ENCODE peak calls at places on chromosomes 16 and 17, in four cellular contexts. P is neural progenitor cell, B is A549, V is right atrium auricular region. O is an unnamed sample.

GRCh38 chr17:7673239-7673638 is 14.1 kb downstream of the TP53 start:
- DNase-seq in P (peak; percentile 34), B (no peak), V (no peak), O (peak; percentile 0)

GRCh38 chr16:85347213-85347591 is 234.9 kb upstream of the CIBAR2 start:
- DNase-seq in P (peak; percentile 60), B (no peak), V (no peak), O (peak; percentile 80)

GRCh38 chr16:15879255-15879804 is 9.1 kb downstream of the CEP20 start:
- DNase-seq in P (no peak), B (peak; percentile 90), V (no peak), O (no peak)

GRCh38 chr16:8665529-8665928 is 8.9 kb upstream of the ABAT start:
- DNase-seq in P (no peak), B (no peak), V (no peak), O (no peak)

GRCh38 chr17:61469474-61469873 is 17.3 kb downstream of the TBX4 start:
- DNase-seq in P (no peak), B (no peak), V (no peak), O (no peak)

GRCh38 chr16:86448306-86448705 is 62.0 kb upstream of the FOXF1 start:
- DNase-seq in P (no peak), B (no peak), V (no peak), O (no peak)

GRCh38 chr17:4161179-4161559 is 18.2 kb downstream of the CYB5D2 start:
- DNase-seq in P (no peak), B (peak; percentile 98), V (no peak), O (peak; percentile 34)

GRCh38 chr17:29018788-29019474 is 13.1 kb upstream of the SEZ6 start:
- DNase-seq in P (peak; percentile 42), B (no peak), V (no peak), O (no peak)

GRCh38 chr17:31048780-31049179 is 46.0 kb upstream of the NF1 start:
- DNase-seq in P (no peak), B (no peak), V (no peak), O (no peak)

GRCh38 chr16:14020141-14020540 is 51.0 kb upstream of the MRTFB start:
- DNase-seq in P (no peak), B (no peak), V (no peak), O (no peak)

GRCh38 chr16:28829747-28830146 is 6.9 kb downstream of the ATXN2L start:
- DNase-seq in P (no peak), B (no peak), V (no peak), O (no peak)

GRCh38 chr17:42337442-42337841 is 49.1 kb downstream of the STAT5A start:
- DNase-seq in P (no peak), B (no peak), V (no peak), O (no peak)

GRCh38 chr16:556479-557173 is 3.6 kb upstream of the PRR35 start:
- DNase-seq in P (no peak), B (no peak), V (no peak), O (no peak)

GRCh38 chr17:10328971-10329923 is 43.6 kb downstream of the MYH13 start:
- DNase-seq in P (no peak), B (no peak), V (no peak), O (no peak)

GRCh38 chr16:57893559-57894389 is 77.2 kb downstream of the CNGB1 start:
- DNase-seq in P (no peak), B (peak; percentile 86), V (no peak), O (peak; percentile 83)
- TF ChIP-seq CTCF in P (no peak), B (no peak), V (no peak), O (no peak)

DNA sequence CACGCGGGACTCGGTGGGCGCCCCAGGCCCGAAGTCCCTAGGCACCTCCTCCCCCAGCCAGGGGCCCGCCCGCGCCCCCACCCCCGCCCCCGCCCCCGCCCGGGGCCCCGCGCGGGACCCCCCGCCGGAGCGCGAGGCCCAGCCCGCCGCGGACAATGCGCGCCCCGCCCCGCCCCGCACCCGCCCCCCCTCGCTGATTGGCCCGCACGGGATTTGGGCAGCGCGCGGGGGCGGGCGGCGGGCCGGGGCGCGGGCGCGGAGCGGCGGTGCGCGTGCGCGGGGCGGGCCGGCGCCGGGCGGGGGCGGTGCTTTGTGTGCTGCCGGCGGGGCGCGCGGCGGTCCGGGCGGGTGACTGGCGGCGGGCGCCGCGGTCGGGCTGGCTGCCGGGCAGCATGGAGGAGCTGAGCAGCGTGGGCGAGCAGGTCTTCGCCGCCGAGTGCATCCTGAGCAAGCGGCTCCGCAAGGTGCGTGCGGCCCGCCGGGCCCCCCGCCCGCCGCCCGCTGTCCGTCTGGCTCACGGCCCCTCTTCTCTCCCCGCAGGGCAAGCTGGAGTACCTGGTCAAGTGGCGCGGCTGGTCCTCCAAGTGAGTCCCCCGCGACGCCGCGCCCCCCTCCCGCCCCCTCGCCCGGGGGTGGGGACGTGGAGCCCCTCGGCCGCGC is at the start of gene CBX2:
- DNase-seq in P (peak; percentile 94), B (peak; percentile 92), V (no peak), O (peak; percentile 94)
- H3K4me3 ChIP-seq in P (peak within 1 kb of the TSS; percentile 98), B (peak within 1 kb of the TSS; percentile 93), V (peak within 1 kb of the TSS; percentile 73), O (peak within 1 kb of the TSS; percentile 66)

DNA sequence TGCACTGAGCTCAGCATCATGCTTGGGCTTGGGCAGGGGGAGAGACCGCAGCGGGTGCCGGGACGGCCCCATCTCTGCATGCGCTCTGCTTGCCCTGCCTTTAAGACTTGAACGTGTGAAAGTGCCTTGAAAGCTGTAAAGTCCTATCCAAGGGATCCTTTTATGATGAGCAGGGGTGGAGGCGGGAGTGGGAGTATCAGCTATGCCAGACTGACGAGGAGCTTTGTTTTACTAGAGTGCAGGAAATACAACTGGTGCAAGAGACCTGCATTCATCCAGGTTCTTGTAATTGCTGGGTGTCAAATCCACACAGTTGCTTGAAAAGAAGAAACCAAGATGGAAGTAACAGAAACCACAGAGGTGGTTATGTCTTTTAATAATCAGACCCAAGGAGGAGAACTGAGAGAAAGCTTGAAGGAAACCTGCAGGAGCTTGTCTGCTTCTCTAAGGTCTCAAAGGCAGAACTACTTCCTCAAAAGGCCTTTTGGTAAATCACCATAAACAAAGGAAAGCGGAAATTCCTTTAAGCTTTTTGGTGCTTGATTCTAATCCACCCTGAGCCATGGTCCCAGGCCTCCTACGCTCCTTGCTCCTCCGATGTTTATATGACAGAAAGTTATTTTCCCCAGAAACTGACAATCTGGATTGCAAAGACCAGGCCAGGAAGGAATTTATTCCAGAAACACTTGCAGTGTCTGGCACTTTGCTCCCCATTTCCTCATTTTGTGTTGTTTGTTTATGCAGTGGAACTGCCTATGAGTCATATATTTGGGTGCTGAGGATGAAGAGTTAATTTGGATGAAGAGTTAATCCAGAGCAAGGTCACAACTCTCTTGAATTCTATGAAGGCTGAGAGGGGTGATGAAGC is 51.3 kb upstream of the FBXO47 start:
- DNase-seq in P (no peak), B (no peak), V (no peak), O (no peak)
- H3K27ac ChIP-seq in P (no peak overlapping the region), B (no peak overlapping the region), V (no peak overlapping the region), O (peak overlapping the region; percentile 77)

GRCh38 chr17:33521784-33522183 is 228.7 kb upstream of the ASIC2 start:
- DNase-seq in P (peak; percentile 66), B (peak; percentile 40), V (no peak), O (no peak)
- TF ChIP-seq CTCF in P (peak; percentile 69), B (peak; percentile 38), V (no peak), O (peak; percentile 22)

DNA sequence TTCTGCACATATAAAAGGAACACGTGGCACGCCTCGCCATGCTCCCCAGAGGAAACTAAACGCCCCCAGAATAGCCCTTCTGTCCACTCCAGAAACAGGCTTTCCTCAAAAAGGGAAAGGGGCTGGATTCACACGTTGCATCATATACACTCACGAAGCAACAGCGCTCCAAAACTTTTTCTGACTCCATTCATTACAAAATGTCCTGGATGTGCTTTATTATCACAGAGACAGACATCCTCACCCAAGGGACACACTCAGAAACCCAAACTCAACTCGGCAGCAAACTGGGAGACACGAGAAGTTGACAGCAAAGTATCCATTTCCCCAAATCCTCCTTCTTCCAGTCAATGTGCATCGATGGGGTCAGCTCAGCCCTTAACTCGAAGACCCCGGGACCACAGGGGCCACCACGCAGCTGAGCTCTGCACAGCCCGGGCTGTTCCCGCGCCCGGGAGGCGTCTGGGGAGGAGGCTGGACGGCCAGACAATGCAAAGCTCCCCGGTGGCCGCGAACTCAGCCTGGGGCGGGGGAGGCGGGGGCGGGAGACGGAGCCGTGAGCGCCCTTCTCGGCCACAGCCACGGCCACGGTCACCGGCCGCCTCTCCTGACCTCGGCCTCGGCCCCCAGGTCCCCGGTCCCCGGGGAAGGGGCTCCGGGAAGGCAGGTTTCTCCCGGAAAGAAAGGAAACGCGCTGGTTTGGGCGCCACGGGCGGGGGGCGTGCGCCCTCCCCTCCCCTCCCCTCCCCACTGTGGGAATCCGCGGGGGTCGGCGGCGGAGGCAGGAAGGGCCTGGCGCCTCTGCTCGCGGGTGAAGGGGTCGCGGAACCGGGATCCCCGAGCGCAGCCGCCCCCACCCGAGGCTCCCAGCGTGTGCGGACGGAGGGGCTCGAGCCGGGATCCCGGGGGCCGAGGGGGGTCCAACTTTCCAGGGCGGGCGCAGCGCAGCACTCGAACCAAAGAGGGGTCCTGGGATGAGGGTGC is 1.2 kb downstream of the NXN start:
- DNase-seq in P (peak; percentile 76), B (no peak), V (no peak), O (peak; percentile 88)
- H3K4me3 ChIP-seq in P (peak overlapping the region; percentile 94), B (peak overlapping the region; percentile 89), V (peak overlapping the region; percentile 70), O (peak overlapping the region; percentile 60)

DNA sequence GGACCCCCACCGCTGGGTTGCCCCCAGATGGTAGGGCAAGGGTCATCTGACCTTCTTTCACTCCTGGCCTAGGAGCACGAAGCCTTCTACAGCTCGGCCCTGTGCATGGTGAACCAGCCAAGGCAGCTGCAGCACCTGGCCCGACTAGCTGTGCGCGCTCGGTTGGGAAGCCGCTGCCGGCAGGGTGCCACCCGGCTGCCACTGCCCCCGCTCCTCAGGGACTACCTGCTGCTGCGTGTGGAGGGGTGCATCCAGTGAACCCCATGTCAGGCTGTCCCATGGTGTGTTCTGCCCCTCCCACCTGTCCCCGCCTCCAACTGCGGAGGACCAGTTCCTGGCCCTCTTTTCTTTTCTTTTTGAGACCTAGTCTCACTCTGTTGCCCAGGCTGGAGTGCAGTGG is 7.6 kb downstream of the ASB16 start:
- DNase-seq in P (no peak), B (no peak), V (no peak), O (no peak)
- H3K27ac ChIP-seq in P (no peak overlapping the region), B (no peak overlapping the region), V (no peak overlapping the region), O (no peak overlapping the region)

DNA sequence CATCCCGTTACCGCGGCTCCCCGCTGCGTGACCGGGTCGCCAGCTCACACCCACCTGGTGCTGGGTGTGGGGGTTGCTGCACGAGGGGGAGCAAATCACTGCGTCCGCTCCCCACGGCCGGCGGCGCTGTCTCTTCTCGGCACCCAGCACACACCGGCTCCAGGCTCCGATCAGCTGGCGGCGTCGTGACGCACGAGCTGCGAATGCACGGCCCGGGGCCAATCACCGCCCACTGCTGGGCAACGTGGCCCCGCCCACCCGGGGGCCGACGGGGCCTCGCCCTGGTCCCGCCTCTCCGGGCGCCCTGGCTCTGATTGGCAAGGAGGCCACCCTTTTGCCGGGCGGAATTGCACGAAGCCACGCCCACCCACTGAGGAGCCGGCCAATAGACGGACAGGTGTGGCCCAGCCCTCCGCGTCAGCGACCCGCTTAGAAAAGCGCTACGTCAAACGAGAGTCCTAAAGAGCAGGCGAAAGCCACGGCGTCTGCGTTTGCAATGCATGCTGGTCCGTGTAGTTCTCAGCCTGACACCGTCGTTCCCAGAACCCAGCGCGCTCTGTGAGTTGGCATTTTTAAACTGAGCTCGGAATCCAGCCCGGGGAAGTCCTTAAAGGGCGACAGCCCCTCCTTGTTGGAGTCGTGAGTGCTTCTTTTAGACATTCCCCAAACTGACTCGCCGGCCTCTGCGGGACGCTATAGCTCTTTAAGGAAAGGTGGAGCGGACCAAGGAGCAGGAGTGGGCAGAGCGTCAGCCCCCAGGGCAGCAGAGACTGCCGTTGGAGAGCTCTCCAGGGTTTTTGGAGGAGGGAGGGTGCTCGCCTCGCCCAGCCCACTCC is 6.1 kb upstream of the TLCD2 start:
- DNase-seq in P (peak; percentile 100), B (peak; percentile 100), V (peak; percentile 100), O (peak; percentile 100)
- TF ChIP-seq CTCF in P (no peak), B (peak; percentile 5), V (no peak), O (peak; percentile 31)

GRCh38 chr16:17465460-17465859 is 5.3 kb downstream of the XYLT1 start:
- DNase-seq in P (no peak), B (no peak), V (no peak), O (no peak)
- H3K4me3 ChIP-seq in P (no peak overlapping the region), B (no peak overlapping the region), V (no peak overlapping the region), O (no peak overlapping the region)

O was measured in left lung.